ENCODE peak calls at places on chromosomes 13 and 19, in four cellular contexts. D is effector memory CD4-positive, alpha-beta T cell; K is left ventricle myocardium inferior; R is immature natural killer cell. C is an unnamed sample.

GRCh38 chr13:33383724-33384577 is 98.4 kb upstream of the STARD13 start:
- DNase-seq in D (no peak), K (no peak), R (no peak), C (no peak)

GRCh38 chr19:16051254-16052025 is 24.9 kb upstream of the TPM4 start:
- DNase-seq in D (peak; percentile 29), K (no peak), R (peak; percentile 55), C (no peak)

GRCh38 chr13:42283574-42283973 is 11.6 kb downstream of the AKAP11 start:
- DNase-seq in D (no peak), K (no peak), R (no peak), C (no peak)

GRCh38 chr19:48489608-48490216 is 20.5 kb downstream of the CYTH2 start:
- DNase-seq in D (peak; percentile 60), K (peak; percentile 73), R (peak; percentile 79), C (peak; percentile 44)

GRCh38 chr19:33394006-33394722 is 20.7 kb downstream of the CEBPG start:
- DNase-seq in D (no peak), K (peak; percentile 57), R (no peak), C (no peak)

GRCh38 chr19:37896142-37896541 is 10.3 kb downstream of the WDR87 start:
- DNase-seq in D (no peak), K (no peak), R (no peak), C (no peak)

GRCh38 chr19:7211191-7211988 is 82.8 kb downstream of the INSR start:
- DNase-seq in D (no peak), K (peak; percentile 59), R (no peak), C (no peak)

GRCh38 chr19:9878511-9879196 is 43.5 kb downstream of the PIN1 start:
- DNase-seq in D (no peak), K (no peak), R (no peak), C (no peak)

GRCh38 chr19:32817913-32818476 is 51.6 kb downstream of the SLC7A9 start:
- DNase-seq in D (no peak), K (no peak), R (no peak), C (no peak)

GRCh38 chr13:67343777-67344176 is 113.6 kb upstream of the PCDH9 start:
- DNase-seq in D (no peak), K (no peak), R (no peak), C (no peak)

GRCh38 chr19:49956113-49956491 is 4.9 kb downstream of the SIGLEC11 start:
- DNase-seq in D (no peak), K (no peak), R (no peak), C (no peak)

GRCh38 chr13:43648733-43649132 is 138.0 kb downstream of the ENOX1 start:
- DNase-seq in D (no peak), K (no peak), R (no peak), C (no peak)

GRCh38 chr13:97660488-97661086 is 226.6 kb downstream of the RAP2A start:
- DNase-seq in D (no peak), K (peak; percentile 13), R (no peak), C (no peak)

GRCh38 chr19:46373573-46374359 is 26.9 kb downstream of the PPP5C start:
- DNase-seq in D (no peak), K (peak; percentile 85), R (no peak), C (no peak)

GRCh38 chr19:29544656-29545360 is 19.0 kb downstream of the VSTM2B start:
- DNase-seq in D (no peak), K (no peak), R (no peak), C (no peak)

GRCh38 chr19:44871809-44872208 is 19.2 kb upstream of the TOMM40 start:
- DNase-seq in D (no peak), K (no peak), R (no peak), C (no peak)

GRCh38 chr13:98955336-98955735 is 22.5 kb downstream of the DOCK9 start:
- DNase-seq in D (no peak), K (no peak), R (no peak), C (no peak)

GRCh38 chr13:96781141-96781540 is 213.1 kb downstream of the OXGR1 start:
- DNase-seq in D (no peak), K (peak; percentile 17), R (no peak), C (no peak)

GRCh38 chr13:62653371-62653770 is 1237.7 kb upstream of the PCDH20 start:
- DNase-seq in D (no peak), K (no peak), R (no peak), C (no peak)

GRCh38 chr13:23377603-23378002 is 55.9 kb downstream of the SACS start:
- DNase-seq in D (no peak), K (no peak), R (no peak), C (no peak)

GRCh38 chr13:79404361-79404760 is 1.7 kb downstream of the RBM26 start:
- DNase-seq in D (no peak), K (no peak), R (no peak), C (no peak)